ENCODE peak calls at places on chromosomes 3 and 15, in six cellular contexts. F is neural progenitor cell; H is PC-9; Y is AG04450; B is CD4-positive, alpha-beta T cell; U is tibial nerve. S is an unnamed sample. For H3K27me3, the result is how much of the 10 kb centered on the place peaks cover.

GRCh38 chr3:71005797-71006321 is 577.7 kb downstream of the FOXP1 start:
- DNase-seq in F (no peak), H (no peak), Y (no peak), B (no peak), U (no peak), S (no peak)

GRCh38 chr15:47988564-47988963 is 132.2 kb upstream of the SLC24A5 start:
- DNase-seq in F (no peak), H (no peak), Y (no peak), B (no peak), U (no peak), S (no peak)

GRCh38 chr15:96693990-96694517 is 363.6 kb downstream of the NR2F2 start:
- DNase-seq in F (no peak), H (no peak), Y (no peak), B (no peak), U (no peak), S (no peak)

GRCh38 chr3:67030785-67031740 is 33.0 kb downstream of the KBTBD8 start:
- DNase-seq in F (no peak), H (no peak), Y (no peak), B (no peak), U (no peak), S (no peak)

GRCh38 chr3:39447637-39448483 is 19.6 kb upstream of the MOBP start:
- DNase-seq in F (peak), H (peak), Y (peak), B (peak), U (peak), S (peak)

GRCh38 chr15:78565951-78566774 is 843 bp downstream of the CHRNA5 start:
- DNase-seq in F (peak), H (peak), Y (no peak), B (no peak), U (no peak), S (peak)

GRCh38 chr3:66425566-66425965 is 75.3 kb downstream of the LRIG1 start:
- DNase-seq in F (no peak), H (no peak), Y (no peak), B (no peak), U (no peak), S (no peak)

GRCh38 chr3:22013641-22014040 is 262.6 kb upstream of the ZNF385D start:
- DNase-seq in F (peak), H (no peak), Y (no peak), B (no peak), U (no peak), S (no peak)

GRCh38 chr3:43104786-43105185 is 1.1 kb downstream of the POMGNT2 start:
- DNase-seq in F (no peak), H (no peak), Y (no peak), B (no peak), U (no peak), S (no peak)

GRCh38 chr3:1594940-1595339 is 502.1 kb downstream of the CNTN6 start:
- DNase-seq in F (no peak), H (no peak), Y (no peak), B (no peak), U (no peak), S (no peak)

GRCh38 chr3:9395570-9396300 is 1.7 kb upstream of the SETD5 start:
- DNase-seq in F (no peak), H (no peak), Y (no peak), B (no peak), U (no peak), S (no peak)

DNA sequence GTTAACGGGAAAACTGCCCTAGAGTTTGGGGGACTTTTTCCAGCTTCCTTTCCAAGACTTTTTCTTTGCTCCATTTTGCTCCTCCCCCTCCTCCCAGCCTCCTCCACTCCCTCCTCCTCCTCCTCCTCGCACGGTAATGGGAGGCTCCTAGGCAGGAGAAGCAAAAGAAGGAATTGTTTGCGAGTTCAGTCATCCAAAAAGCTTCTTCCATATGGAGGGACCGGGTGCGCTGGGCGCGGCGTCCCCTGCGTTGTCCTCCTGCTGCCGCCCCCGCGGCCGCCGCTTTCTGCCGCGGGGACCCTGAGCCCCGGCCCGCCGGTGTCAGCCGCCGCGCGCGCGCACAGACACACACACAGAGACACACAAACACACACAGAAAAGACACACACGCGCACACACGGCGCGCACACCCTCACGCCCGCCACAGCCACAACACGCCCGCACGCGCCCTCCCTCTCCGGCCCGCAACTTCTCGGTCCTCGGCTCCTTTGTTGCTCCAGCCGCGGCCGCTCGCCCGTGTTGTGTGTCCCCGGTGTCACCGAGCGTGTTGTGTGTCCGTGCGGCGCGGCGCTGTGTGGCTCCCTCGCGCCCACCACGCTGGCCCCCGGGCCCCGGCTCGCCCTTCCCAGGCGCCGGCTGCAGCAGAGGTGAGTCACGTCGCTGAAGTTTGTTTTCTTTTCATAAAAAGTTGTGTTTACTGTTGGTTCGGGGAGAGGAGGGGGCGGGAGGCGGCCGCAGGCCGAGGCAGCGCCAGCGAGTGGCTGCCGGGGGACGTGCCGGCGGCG is at the start of gene BOC:
- DNase-seq in F (peak), H (peak), Y (no peak), B (no peak), U (no peak), S (peak)
- H3K27me3 ChIP-seq in F (under half), H (under half), Y (under half), B (half or more), U (under half), S (under half)

DNA sequence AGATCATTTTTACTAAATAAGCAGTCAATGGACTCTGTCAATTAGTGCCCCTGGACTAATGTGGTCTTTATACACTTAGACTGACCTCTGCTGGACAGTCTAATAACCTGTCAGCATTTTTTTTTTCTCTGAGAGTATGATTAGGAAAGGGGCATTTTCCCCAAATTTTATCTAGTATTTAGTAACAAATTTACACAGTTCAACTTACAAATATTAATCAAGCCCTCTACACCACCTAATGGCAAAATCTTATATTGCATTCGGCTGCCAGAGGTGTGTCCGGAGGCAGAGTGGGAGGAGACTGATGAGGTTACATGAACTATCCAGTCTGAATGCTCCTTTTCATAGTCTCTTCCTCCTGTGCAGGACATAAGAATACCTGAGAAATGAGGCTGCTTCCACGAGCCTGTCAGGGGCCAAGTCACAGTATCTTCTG is 36.0 kb upstream of the COLQ start:
- DNase-seq in F (peak), H (peak), Y (peak), B (peak), U (no peak), S (peak)
- TF ChIP-seq CTCF in F (peak), H (peak), Y (peak), B (peak), U (peak), S (peak)

GRCh38 chr3:116350119-116350733 is 95.1 kb downstream of the LSAMP start:
- DNase-seq in F (no peak), H (no peak), Y (no peak), B (no peak), U (no peak), S (no peak)
- H3K27me3 ChIP-seq in F (under half), H (under half), Y (under half), B (under half), U (under half), S (under half)

DNA sequence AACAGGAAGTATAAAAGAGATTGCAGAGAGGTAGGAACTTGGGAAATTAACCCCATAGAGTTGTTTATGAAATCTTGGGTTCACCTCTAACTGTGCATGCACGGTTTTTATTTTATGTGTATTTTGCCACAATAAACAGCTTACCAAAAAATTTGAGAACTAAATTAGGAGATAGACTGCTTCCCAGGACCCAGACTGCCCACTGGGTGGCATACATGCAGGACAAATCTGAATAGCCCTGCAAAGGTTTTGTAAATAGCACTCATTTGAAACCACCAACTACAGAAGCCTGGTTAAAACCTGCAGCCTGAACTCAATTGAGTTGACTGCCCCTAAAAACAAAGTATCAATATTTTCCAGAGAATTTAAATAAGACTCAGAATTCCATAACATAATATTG is 96.4 kb upstream of the SLCO2A1 start:
- DNase-seq in F (no peak), H (no peak), Y (no peak), B (no peak), U (no peak), S (no peak)
- TF ChIP-seq CTCF in F (peak), H (no peak), Y (peak), B (no peak), U (no peak), S (peak)

GRCh38 chr15:82643992-82644391 is 3.2 kb downstream of the CPEB1 start:
- DNase-seq in F (peak), H (no peak), Y (no peak), B (no peak), U (no peak), S (no peak)

GRCh38 chr15:82647835-82648256 is 683 bp upstream of the CPEB1 start:
- DNase-seq in F (peak), H (no peak), Y (no peak), B (peak), U (no peak), S (no peak)

GRCh38 chr15:82647045-82647834 is at the start of gene CPEB1:
- DNase-seq in F (peak), H (no peak), Y (no peak), B (peak), U (no peak), S (no peak)

GRCh38 chr15:82648257-82649103 is 1.3 kb upstream of the CPEB1 start:
- DNase-seq in F (peak), H (no peak), Y (no peak), B (no peak), U (no peak), S (no peak)

DNA sequence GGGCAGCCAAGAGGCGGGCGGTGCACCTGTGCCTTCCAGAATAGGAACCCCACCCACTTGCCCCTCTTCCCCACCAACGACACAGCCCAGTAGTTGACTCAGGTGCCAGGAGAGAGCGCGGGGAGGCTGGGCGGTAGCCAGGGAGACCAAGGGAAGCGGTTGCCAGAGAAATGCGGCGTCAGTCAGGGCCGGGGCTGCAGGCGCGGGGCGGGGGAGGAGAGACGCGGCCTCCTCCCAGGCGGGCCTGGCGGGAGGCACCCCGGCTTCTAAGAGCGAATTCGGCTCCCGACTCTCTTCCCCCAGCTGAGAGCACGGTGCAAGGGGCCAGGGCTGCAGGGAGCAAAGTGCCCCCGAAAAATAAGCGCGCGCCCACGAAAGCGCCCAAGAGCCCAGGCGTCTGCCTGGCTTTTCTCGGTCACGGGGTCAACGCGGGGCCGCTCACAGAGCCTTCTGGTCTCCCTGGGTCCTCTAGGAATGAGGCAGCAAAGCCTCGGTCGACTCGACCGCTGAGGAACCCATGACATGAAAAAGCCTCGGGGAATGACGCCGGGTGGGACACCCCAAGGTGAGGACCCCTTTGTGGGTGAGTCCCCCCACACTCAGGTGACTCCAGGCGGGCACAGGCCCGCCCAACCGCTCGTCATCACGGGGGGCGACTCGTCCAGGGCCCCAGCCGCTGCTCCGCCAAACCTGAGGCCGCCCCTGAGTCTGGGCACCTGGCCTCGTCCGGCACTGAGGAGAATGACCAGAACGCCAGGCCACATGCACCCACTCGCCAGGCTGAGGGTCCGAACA is 716 bp downstream of the CPEB1 start:
- DNase-seq in F (peak), H (no peak), Y (no peak), B (no peak), U (no peak), S (no peak)
- H3K27me3 ChIP-seq in F (half or more), H (under half), Y (under half), B (half or more), U (under half), S (under half)